ENCODE peak calls at places on chromosomes 13 and 19, in five cellular contexts. J is uterus, C is ascending aorta, K is AG04450, Q is psoas muscle. B is an unnamed sample.

GRCh38 chr13:34174671-34175145 is 356.8 kb downstream of the RFC3 start:
- DNase-seq in Q (no peak), J (no peak), K (no peak), C (no peak), B (no peak)

GRCh38 chr13:85236431-85236830 is 562.8 kb downstream of the SLITRK6 start:
- DNase-seq in Q (no peak), K (no peak), J (no peak), C (no peak), B (no peak)

GRCh38 chr13:69496951-69497350 is 610.7 kb upstream of the ATXN8OS start:
- DNase-seq in K (no peak), Q (no peak), J (no peak), C (no peak), B (no peak)

GRCh38 chr19:49983645-49984229 is 22.8 kb upstream of the SIGLEC11 start:
- DNase-seq in C (peak; percentile 74), K (no peak), J (peak; percentile 50), Q (peak; percentile 34), B (peak; percentile 75)

GRCh38 chr19:46728693-46729339 is 11.9 kb upstream of the PRKD2 start:
- DNase-seq in C (no peak), K (no peak), J (peak; percentile 75), Q (peak; percentile 80), B (peak; percentile 63)

GRCh38 chr13:101019126-101019525 is 344.5 kb upstream of the TMTC4 start:
- DNase-seq in K (no peak), J (no peak), C (no peak), Q (no peak), B (no peak)

GRCh38 chr13:50156140-50156539 is 140.9 kb downstream of the KCNRG start:
- DNase-seq in K (peak; percentile 38), C (no peak), Q (no peak), J (no peak), B (no peak)

GRCh38 chr13:108268713-108269112 is 805 bp upstream of the TNFSF13B start:
- DNase-seq in K (no peak), C (no peak), J (no peak), Q (no peak), B (no peak)

DNA sequence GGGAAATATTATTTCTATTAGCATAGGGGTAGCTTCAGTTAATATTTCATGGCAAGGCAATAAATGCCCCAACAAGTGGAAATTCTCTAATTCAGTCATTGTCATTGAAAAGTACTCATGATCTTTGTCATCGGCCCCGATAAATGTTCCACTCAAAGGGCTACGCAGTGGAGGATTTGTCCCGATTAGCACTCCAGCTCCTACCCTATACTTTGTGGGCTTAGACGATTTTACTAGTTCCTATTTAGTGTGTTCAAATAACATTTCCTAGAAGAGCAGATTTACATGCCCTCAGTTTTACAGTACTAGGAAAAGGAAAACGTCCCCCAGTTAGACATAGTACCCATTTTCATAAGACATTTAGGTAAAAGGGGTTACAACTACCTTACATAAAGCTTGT is 38.0 kb upstream of the ATP12A start:
- DNase-seq in K (no peak), C (no peak), J (no peak), Q (no peak), B (no peak)
- TF ChIP-seq CTCF in K (no peak), C (no peak), J (no peak), Q (no peak), B (no peak)

GRCh38 chr19:2740314-2740656 is 468 bp upstream of the SLC39A3 start:
- DNase-seq in J (no peak), C (no peak), K (no peak), Q (no peak), B (no peak)

GRCh38 chr19:2743099-2743498 is 3.3 kb upstream of the SLC39A3 start:
- DNase-seq in C (no peak), J (no peak), K (no peak), Q (no peak), B (no peak)

GRCh38 chr19:2736550-2737190 is 3.1 kb downstream of the SLC39A3 start:
- DNase-seq in Q (no peak), J (no peak), C (no peak), K (no peak), B (no peak)

GRCh38 chr19:2744113-2744512 is 4.3 kb upstream of the SLC39A3 start:
- DNase-seq in K (no peak), J (no peak), C (no peak), Q (no peak), B (no peak)

DNA sequence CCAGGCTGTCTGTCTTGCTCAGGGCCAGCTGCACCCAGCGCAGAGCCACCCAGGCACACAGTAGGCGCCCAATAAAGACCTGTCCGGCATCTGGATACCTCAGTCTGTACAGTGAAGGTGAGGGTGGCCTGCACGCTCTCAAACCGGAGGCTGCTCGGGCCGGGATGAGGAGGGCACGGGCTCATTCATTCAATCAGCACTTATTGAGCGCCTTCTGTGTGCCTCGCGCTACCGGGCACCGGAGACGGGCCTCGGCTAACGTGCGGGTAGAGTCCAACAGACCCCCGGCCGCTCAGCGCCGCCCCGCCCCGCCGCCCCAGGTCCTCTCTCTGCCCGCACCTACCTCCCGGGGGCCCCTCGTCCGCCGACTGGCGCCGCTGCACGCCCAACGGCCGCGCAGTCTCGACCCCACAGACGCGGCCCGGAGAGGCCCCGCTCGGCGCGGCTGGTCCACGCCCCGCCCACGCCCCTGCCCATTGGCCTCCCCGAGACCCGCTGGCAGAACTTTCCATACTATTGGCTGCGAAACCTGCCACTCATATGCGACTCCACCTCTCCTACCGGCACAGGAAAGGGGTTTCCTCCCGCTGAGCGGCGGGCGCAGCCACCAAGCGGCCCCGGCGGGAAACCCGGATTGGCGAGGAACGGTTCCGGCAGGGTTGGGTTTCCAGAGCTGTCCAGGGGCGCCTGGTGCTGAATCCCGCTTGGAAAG is at the start of gene SLC39A3:
- DNase-seq in K (peak; percentile 98), C (peak; percentile 99), Q (peak; percentile 98), J (peak; percentile 99), B (peak; percentile 98)
- TF ChIP-seq CTCF in K (peak; percentile 19), C (peak; percentile 20), Q (no peak), J (peak; percentile 40), B (no peak)

GRCh38 chr19:18781047-18781600 is 10.0 kb downstream of the COMP start:
- DNase-seq in Q (no peak), K (no peak), C (no peak), J (no peak), B (no peak)

GRCh38 chr19:18781885-18782527 is 9.1 kb downstream of the COMP start:
- DNase-seq in C (no peak), J (no peak), K (no peak), Q (no peak), B (no peak)

GRCh38 chr19:18780081-18780480 is 11.0 kb downstream of the COMP start:
- DNase-seq in C (no peak), K (no peak), J (no peak), Q (no peak), B (no peak)

GRCh38 chr19:18778826-18779354 is 12.2 kb downstream of the COMP start:
- DNase-seq in Q (no peak), K (no peak), C (no peak), J (no peak), B (no peak)

GRCh38 chr19:18780631-18781030 is 10.5 kb downstream of the COMP start:
- DNase-seq in J (no peak), C (no peak), K (no peak), Q (no peak), B (no peak)
- TF ChIP-seq CTCF in J (no peak), C (no peak), K (no peak), Q (no peak), B (no peak)

GRCh38 chr13:93172109-93172508 is 54.5 kb upstream of the GPC6 start:
- DNase-seq in Q (no peak), C (no peak), K (no peak), J (no peak), B (no peak)
- TF ChIP-seq CTCF in Q (no peak), C (no peak), K (peak; percentile 14), J (no peak), B (no peak)

DNA sequence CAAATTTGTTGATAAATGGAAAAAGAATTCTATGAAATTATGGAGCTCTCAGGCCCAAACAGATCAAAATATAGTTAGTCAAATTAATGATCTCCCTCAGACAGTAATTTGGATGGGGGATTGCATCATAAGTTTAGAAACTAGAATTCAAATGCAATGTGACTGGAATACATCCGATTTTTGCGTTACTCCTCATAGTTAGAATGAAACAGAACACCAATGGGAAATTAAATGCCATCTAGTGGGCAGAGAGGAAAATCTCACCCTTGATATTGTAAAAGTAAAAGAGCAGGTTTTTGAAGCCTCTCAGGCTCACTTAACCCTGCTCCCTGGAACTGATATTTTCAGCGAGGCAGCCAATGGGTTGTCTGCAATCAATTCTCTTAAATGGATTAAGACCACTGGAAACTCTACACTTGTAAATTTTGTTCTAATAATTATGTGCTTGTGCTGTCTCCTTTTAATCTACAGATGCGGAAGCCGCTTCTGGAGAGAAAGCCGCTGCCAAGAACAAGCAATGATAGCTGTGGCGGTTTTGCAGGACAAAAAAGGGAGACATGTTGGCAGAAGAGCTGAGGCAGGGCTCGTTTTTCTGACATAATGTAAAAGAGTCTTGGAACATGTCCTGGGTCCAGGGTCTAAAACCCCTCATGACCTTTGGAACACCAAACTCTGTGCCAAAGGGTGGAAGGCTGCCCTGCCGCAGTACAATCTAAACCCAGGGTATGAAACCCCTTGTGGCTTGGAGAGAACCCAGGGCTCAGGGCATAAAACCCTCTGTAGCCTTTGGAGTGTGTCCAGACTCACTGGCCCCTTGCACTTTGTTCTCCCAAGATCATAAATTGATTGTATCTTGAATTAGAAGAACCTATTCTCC is 12.9 kb downstream of the ZNF417 start:
- DNase-seq in C (no peak), Q (no peak), J (no peak), K (no peak), B (no peak)
- TF ChIP-seq CTCF in C (no peak), Q (peak; percentile 31), J (no peak), K (peak; percentile 62), B (no peak)

DNA sequence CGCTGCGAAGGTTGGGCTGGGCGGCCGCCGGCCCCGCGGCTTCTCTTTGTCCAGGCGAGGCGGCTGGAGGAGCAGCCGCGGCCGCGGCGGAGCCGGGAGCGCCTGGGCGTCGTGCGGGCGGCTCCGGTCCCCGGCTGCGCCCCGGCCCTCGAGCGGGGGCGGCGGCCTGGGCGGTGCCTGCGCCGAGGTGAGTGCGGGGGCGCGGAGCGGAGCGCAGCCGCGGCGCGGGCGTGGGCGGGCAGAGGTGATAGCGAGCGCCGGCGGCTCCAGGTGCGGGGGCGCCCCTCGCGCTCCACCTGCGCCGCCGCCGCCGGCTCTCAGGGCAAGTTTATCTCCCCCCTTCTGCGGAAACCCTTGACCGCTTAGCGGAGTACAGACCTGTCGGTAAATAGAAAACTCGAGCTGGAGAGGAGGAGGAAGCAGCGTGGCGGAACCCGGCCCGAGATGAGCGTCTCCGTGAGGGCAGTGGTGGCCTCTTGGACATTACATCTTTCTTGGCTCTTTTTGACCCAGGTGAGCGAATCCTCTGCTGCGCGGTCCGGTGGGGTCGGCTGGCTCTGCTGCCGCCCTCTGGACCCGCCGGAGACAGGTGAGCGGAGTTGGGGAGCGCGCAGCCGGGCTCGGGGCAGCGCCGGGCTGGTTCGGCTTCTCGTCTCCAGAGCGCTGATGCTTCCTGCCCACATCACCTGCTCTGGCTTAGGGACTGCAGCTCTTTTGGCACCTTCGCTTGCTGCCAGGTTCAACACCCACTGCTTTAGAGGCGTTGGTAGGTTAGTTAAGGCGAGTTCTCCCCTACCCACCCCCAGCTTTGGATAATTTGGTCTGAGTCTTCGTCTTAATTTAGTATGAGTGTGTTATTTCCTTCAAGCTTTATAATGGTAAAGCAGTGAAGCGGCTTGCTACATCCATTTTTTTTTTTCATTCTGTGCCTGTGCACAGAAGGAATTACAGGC is at the start of gene MTUS2:
- DNase-seq in C (no peak), J (no peak), K (no peak), Q (no peak), B (no peak)
- TF ChIP-seq CTCF in C (no peak), J (no peak), K (no peak), Q (no peak), B (no peak)

GRCh38 chr13:65677906-65678305 is 1552.2 kb downstream of the PCDH9 start:
- DNase-seq in J (no peak), Q (no peak), K (no peak), C (no peak), B (no peak)
- TF ChIP-seq CTCF in J (no peak), Q (no peak), K (no peak), C (no peak), B (no peak)

B was measured in omental fat pad.